ENCODE peak calls at places on chromosome 6, in nine cellular contexts. C, Y, Q, W, B, N, U, F and V are unnamed samples.

GRCh38 chr6:113258771-113259170 is 598.4 kb upstream of the MARCKS start:
- DNase-seq in F (no peak), Y (no peak), U (no peak), W (no peak), Q (no peak), C (no peak), B (no peak), N (no peak), V (no peak)

GRCh38 chr6:157215702-157216101 is 107.6 kb downstream of the TMEM242 start:
- DNase-seq in W (no peak), N (no peak), B (no peak), C (no peak), F (no peak), U (no peak), Q (no peak), Y (no peak), V (no peak)

GRCh38 chr6:110703010-110703905 is 112.0 kb downstream of the CDK19 start:
- DNase-seq in B (peak; percentile 38), Q (no peak), F (no peak), N (no peak), Y (no peak), U (no peak), C (no peak), W (no peak), V (no peak)

GRCh38 chr6:107820571-107821261 is 3.4 kb downstream of the SCML4 start:
- DNase-seq in B (peak; percentile 17), Q (no peak), W (peak; percentile 37), Y (peak; percentile 18), C (no peak), U (peak; percentile 37), N (peak; percentile 38), F (no peak), V (no peak)

GRCh38 chr6:51479296-51479695 is 608.1 kb downstream of the PKHD1 start:
- DNase-seq in U (no peak), Q (no peak), W (no peak), N (no peak), Y (no peak), C (no peak), F (no peak), B (no peak), V (no peak)

GRCh38 chr6:169725270-169726048 is 1.2 kb upstream of the PHF10 start:
- DNase-seq in B (peak; percentile 47), N (peak; percentile 44), Q (no peak), U (peak; percentile 84), W (no peak), C (no peak), Y (no peak), F (no peak), V (no peak)

GRCh38 chr6:26333458-26334297 is 31.3 kb upstream of the BTN3A2 start:
- DNase-seq in F (no peak), Y (no peak), B (no peak), N (no peak), W (no peak), Q (no peak), U (no peak), C (no peak), V (no peak)

GRCh38 chr6:73695619-73696421 is at the start of gene CD109:
- DNase-seq in U (peak; percentile 83), F (peak; percentile 14), Q (peak; percentile 91), B (peak; percentile 81), N (peak; percentile 72), Y (peak; percentile 28), C (no peak), W (peak; percentile 38), V (peak; percentile 48)

GRCh38 chr6:2448826-2449571 is 203.6 kb upstream of the GMDS start:
- DNase-seq in F (peak; percentile 40), B (peak; percentile 84), U (peak; percentile 83), N (no peak), Q (no peak), Y (peak; percentile 45), C (no peak), W (peak; percentile 72), V (peak; percentile 87)

GRCh38 chr6:54282186-54282585 is 26.1 kb upstream of the TINAG start:
- DNase-seq in Y (no peak), N (no peak), W (no peak), F (peak; percentile 58), Q (no peak), C (no peak), U (peak; percentile 38), B (peak; percentile 97), V (peak; percentile 99)

GRCh38 chr6:159074120-159074684 is 29.4 kb upstream of the TAGAP start:
- DNase-seq in C (no peak), F (no peak), Y (peak; percentile 23), Q (no peak), U (peak; percentile 50), B (peak; percentile 27), W (peak; percentile 9), N (no peak), V (no peak)

GRCh38 chr6:136520520-136520919 is 29.7 kb downstream of the MAP7 start:
- DNase-seq in B (no peak), W (no peak), Q (no peak), Y (no peak), N (no peak), C (no peak), U (no peak), F (no peak), V (no peak)

GRCh38 chr6:93165850-93166249 is 253.5 kb downstream of the EPHA7 start:
- DNase-seq in Q (no peak), U (no peak), N (no peak), Y (no peak), C (no peak), W (no peak), F (no peak), B (no peak), V (no peak)

GRCh38 chr6:170438402-170438753 is 114.7 kb downstream of the PSMB1 start:
- DNase-seq in N (peak; percentile 89), C (no peak), F (peak; percentile 93), B (peak; percentile 98), Q (peak; percentile 87), Y (peak; percentile 100), W (peak; percentile 93), U (peak; percentile 97), V (peak; percentile 99)

GRCh38 chr6:87407531-87407895 is 259 bp upstream of the CFAP206 start:
- DNase-seq in C (no peak), U (peak; percentile 54), W (no peak), Q (no peak), Y (no peak), B (peak; percentile 33), N (peak; percentile 4), F (no peak), V (no peak)

GRCh38 chr6:100785982-100786381 is 95.1 kb downstream of the ASCC3 start:
- DNase-seq in U (no peak), Y (no peak), B (no peak), N (no peak), C (no peak), F (no peak), W (no peak), Q (no peak), V (no peak)

GRCh38 chr6:3058957-3059356 is 9.3 kb upstream of the RIPK1 start:
- DNase-seq in N (no peak), B (no peak), Q (no peak), W (no peak), Y (no peak), F (no peak), C (no peak), U (no peak), V (no peak)

GRCh38 chr6:35047265-35048011 is 93.7 kb downstream of the TCP11 start:
- DNase-seq in W (peak; percentile 31), N (no peak), C (no peak), Q (no peak), F (peak; percentile 37), Y (no peak), U (peak; percentile 82), B (peak; percentile 79), V (no peak)

GRCh38 chr6:72560721-72561593 is 60.9 kb upstream of the KCNQ5 start:
- DNase-seq in W (no peak), N (no peak), U (peak; percentile 5), C (no peak), F (no peak), Q (no peak), Y (no peak), B (peak; percentile 74), V (no peak)
- H3K4me3 ChIP-seq in W (no peak overlapping the region), N (no peak overlapping the region), U (no peak overlapping the region), C (no peak overlapping the region), F (no peak overlapping the region), Q (no peak overlapping the region), Y (no peak overlapping the region), B (peak overlapping the region; percentile 14), V (no peak overlapping the region)

DNA sequence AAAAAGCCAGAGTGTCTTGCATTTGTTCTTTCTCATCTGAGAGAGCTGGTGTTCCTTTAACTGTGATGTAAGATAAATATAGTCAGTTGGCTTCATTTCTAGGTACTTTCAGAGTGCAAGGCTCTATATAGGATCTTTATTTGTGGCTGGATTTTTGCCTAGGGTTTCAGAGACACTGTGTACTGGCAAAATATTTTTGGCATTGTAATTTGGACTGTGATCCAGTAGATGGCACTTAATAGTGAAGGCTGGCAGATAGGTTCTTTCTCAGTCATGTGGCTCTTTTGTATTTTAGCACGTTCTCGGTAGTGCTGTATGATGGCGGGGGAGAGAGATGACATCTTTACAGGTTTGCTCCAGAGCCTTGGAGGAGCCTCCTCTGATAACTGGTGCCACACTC is 26.8 kb upstream of the SLC35B3 start:
- DNase-seq in B (no peak), W (no peak), F (no peak), N (no peak), Q (no peak), Y (no peak), U (no peak), C (no peak), V (no peak)
- TF ChIP-seq CTCF in B (peak; percentile 12), W (no peak), F (no peak), N (peak; percentile 20), Q (no peak), Y (no peak), U (no peak), C (no peak), V (no peak)

GRCh38 chr6:45657243-45657642 is 279.5 kb upstream of the SUPT3H start:
- DNase-seq in U (no peak), Q (no peak), Y (no peak), N (peak; percentile 37), B (peak; percentile 90), W (no peak), F (no peak), C (no peak), V (peak; percentile 52)

GRCh38 chr6:45654673-45655072 is 276.9 kb upstream of the SUPT3H start:
- DNase-seq in W (no peak), B (peak; percentile 25), U (no peak), C (no peak), F (no peak), Q (no peak), Y (no peak), N (no peak), V (no peak)

GRCh38 chr6:45658396-45658795 is 280.7 kb upstream of the SUPT3H start:
- DNase-seq in N (no peak), Q (no peak), B (peak; percentile 52), W (no peak), Y (no peak), U (peak; percentile 54), F (no peak), C (no peak), V (no peak)

GRCh38 chr6:45653117-45653883 is 275.6 kb upstream of the SUPT3H start:
- DNase-seq in C (no peak), N (no peak), B (peak; percentile 48), Q (no peak), F (no peak), U (no peak), Y (no peak), W (no peak), V (no peak)

GRCh38 chr6:45655630-45656422 is 278.1 kb upstream of the SUPT3H start:
- DNase-seq in Q (no peak), B (peak; percentile 99), W (peak; percentile 99), U (peak; percentile 95), Y (peak; percentile 99), F (peak; percentile 98), C (no peak), N (peak; percentile 98), V (peak; percentile 94)
- H3K4me3 ChIP-seq in Q (no peak overlapping the region), B (no peak overlapping the region), W (peak overlapping the region; percentile 5), U (no peak overlapping the region), Y (peak overlapping the region; percentile 5), F (peak overlapping the region; percentile 19), C (no peak overlapping the region), N (peak overlapping the region; percentile 43), V (no peak overlapping the region)

GRCh38 chr6:101847690-101848089 is 454.2 kb downstream of the GRIK2 start:
- DNase-seq in Q (no peak), Y (no peak), W (no peak), N (no peak), C (no peak), F (no peak), U (no peak), B (no peak), V (no peak)
- TF ChIP-seq CTCF in Q (no peak), Y (no peak), W (no peak), N (no peak), C (no peak), F (no peak), U (no peak), B (no peak), V (no peak)